ENCODE peak calls at places on chromosomes 6 and 20, in four cellular contexts. V, X, A and R are unnamed samples.

GRCh38 chr6:46925563-46926253 is 4.0 kb upstream of the ADGRF5 start:
- DNase-seq in V (peak), X (peak), A (no peak), R (no peak)

GRCh38 chr6:17311595-17312311 is 30.6 kb downstream of the RBM24 start:
- DNase-seq in X (no peak), A (no peak), V (no peak), R (no peak)

GRCh38 chr20:52619671-52620070 is 352.5 kb upstream of the TSHZ2 start:
- DNase-seq in X (no peak), A (no peak), V (no peak), R (no peak)

GRCh38 chr6:160240691-160241084 is 17.9 kb downstream of the SLC22A2 start:
- DNase-seq in X (no peak), A (no peak), V (no peak), R (no peak)

GRCh38 chr6:25484900-25485299 is 167.1 kb upstream of the SCGN start:
- DNase-seq in A (no peak), V (no peak), X (no peak), R (no peak)

GRCh38 chr6:17574871-17575560 is 25.1 kb upstream of the FAM8A1 start:
- DNase-seq in X (no peak), V (no peak), A (no peak), R (no peak)

GRCh38 chr6:39998126-39998525 is 63.9 kb upstream of the MOCS1 start:
- DNase-seq in X (no peak), A (no peak), V (no peak), R (no peak)

GRCh38 chr6:136784910-136785746 is 7.1 kb downstream of the MAP3K5 start:
- DNase-seq in A (no peak), X (peak), V (no peak), R (peak)

GRCh38 chr6:6875818-6876470 is 231.8 kb upstream of the RREB1 start:
- DNase-seq in V (no peak), X (no peak), A (no peak), R (no peak)

GRCh38 chr6:44001318-44001868 is 125.9 kb downstream of the MRPL14 start:
- DNase-seq in X (peak), A (no peak), V (no peak), R (no peak)

GRCh38 chr6:97085772-97086171 is 161.2 kb downstream of the KLHL32 start:
- DNase-seq in X (no peak), A (no peak), V (no peak), R (no peak)

GRCh38 chr20:38147751-38148150 is 17.3 kb downstream of the TGM2 start:
- DNase-seq in X (peak), A (no peak), V (no peak), R (no peak)

GRCh38 chr20:38147166-38147565 is 17.9 kb downstream of the TGM2 start:
- DNase-seq in X (no peak), A (no peak), V (no peak), R (no peak)

GRCh38 chr20:38149880-38150594 is 15.0 kb downstream of the TGM2 start:
- DNase-seq in A (no peak), V (no peak), X (peak), R (no peak)

GRCh38 chr20:38146628-38147027 is 18.4 kb downstream of the TGM2 start:
- DNase-seq in A (no peak), V (no peak), X (no peak), R (no peak)

GRCh38 chr20:38148328-38149102 is 16.6 kb downstream of the TGM2 start:
- DNase-seq in V (no peak), A (no peak), X (peak), R (no peak)
- H3K27ac ChIP-seq in V (no peak), A (no peak), X (peak), R (no peak)

GRCh38 chr20:45235995-45236394 is 14.8 kb downstream of the SEMG2 start:
- DNase-seq in V (no peak), A (no peak), X (peak), R (no peak)
- TF ChIP-seq CTCF in V (no peak), A (peak), X (peak), R (no peak)

DNA sequence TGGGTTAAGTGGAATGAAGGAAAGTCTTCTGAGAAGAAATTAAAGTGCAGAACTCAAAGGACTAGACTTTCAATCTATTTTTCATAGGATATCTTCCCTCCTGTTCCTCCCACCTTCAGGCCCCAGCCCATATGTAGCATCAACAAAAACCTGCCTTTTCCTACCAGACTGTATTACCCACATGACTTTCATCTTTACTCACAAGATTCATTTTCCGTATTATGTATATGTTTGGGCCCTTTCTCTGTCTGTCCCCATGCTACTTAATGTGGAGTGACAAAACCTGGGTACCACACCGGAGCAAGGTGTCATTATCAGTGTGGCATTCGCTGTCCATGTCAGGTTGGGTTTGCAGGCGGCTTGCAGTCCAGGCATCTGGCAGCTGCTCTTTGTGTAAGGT is 18.8 kb upstream of the CNR1 start:
- DNase-seq in A (no peak), X (no peak), V (no peak), R (no peak)
- H3K27ac ChIP-seq in A (no peak), X (no peak), V (no peak), R (no peak)

DNA sequence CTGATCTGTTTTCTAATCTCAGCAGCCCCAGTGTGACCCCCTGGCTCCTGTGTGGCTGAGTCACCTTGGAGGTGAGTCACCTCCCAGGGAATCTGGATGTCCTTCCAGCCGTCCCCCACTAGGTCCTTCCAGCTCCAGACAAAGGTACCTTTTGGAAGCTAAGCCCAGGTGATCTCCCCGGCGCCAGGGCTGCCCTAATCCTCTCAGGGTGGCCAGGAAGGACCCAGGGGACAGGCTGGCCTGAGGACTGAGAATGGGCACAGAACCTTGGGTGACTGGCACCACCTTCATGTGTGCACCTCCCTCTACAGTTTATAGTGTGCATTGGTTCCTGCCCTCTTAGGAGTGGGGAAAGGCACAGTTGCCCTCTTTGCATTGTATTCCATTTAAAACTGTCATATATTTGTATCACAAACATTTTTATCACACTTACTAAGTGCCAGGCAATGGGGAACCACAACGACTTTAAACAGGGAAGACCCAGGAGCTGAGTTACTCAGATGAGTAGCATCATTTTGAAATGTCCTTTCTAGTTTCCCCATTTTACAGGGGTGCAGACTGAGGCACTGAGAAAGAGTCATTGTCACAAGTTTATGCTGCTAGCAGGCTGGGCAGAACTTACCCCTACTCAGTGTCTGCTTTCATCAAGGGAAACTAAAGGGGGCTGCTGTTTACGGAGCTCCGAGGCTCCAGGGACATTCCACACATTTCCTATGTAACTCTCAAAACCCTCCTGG is 2.6 kb upstream of the BPIFB4 start:
- DNase-seq in X (no peak), V (no peak), A (no peak), R (no peak)
- TF ChIP-seq CTCF in X (no peak), V (no peak), A (no peak), R (no peak)